ENCODE peak calls at places on chromosome 12, in five cellular contexts. N, Y, X, C and J are unnamed samples.

GRCh38 chr12:57899010-57899662 is 42.2 kb upstream of the ATP23 start:
- DNase-seq in N (no peak), Y (no peak), X (peak; percentile 64), C (peak; percentile 89), J (no peak)

GRCh38 chr12:132268674-132269073 is 60.7 kb downstream of the GALNT9 start:
- DNase-seq in Y (no peak), C (no peak), N (no peak), X (no peak), J (no peak)

GRCh38 chr12:51813931-51814310 is 34.6 kb downstream of the FIGNL2 start:
- DNase-seq in X (no peak), Y (no peak), N (no peak), C (no peak), J (no peak)

GRCh38 chr12:109440851-109441490 is 36.1 kb downstream of the KCTD10 start:
- DNase-seq in N (no peak), Y (no peak), X (no peak), C (no peak), J (no peak)

GRCh38 chr12:114685320-114685781 is 1.4 kb upstream of the TBX3 start:
- DNase-seq in N (no peak), Y (no peak), X (no peak), C (no peak), J (no peak)

GRCh38 chr12:56590237-56590830 is 39.8 kb downstream of the BAZ2A start:
- DNase-seq in Y (no peak), C (no peak), N (no peak), X (no peak), J (no peak)

GRCh38 chr12:95687937-95688336 is 102.6 kb downstream of the NTN4 start:
- DNase-seq in Y (no peak), X (no peak), N (no peak), C (no peak), J (no peak)

GRCh38 chr12:131436922-131437705 is 273.8 kb upstream of the SFSWAP start:
- DNase-seq in C (no peak), N (no peak), X (no peak), Y (no peak), J (peak; percentile 76)

GRCh38 chr12:6373022-6373787 is 2.2 kb downstream of the SCNN1A start:
- DNase-seq in Y (no peak), N (no peak), X (no peak), C (no peak), J (no peak)

GRCh38 chr12:93404961-93405849 is 27.5 kb downstream of the NUDT4 start:
- DNase-seq in C (no peak), N (no peak), X (no peak), Y (no peak), J (no peak)
- TF ChIP-seq CTCF in C (no peak), N (no peak), X (no peak), Y (no peak), J (no peak)

GRCh38 chr12:88579941-88580871 is at the start of gene KITLG:
- DNase-seq in C (peak; percentile 44), N (peak; percentile 53), Y (peak; percentile 16), X (peak; percentile 90), J (peak; percentile 89)
- TF ChIP-seq CTCF in C (no peak), N (no peak), Y (no peak), X (peak; percentile 33), J (peak; percentile 36)

DNA sequence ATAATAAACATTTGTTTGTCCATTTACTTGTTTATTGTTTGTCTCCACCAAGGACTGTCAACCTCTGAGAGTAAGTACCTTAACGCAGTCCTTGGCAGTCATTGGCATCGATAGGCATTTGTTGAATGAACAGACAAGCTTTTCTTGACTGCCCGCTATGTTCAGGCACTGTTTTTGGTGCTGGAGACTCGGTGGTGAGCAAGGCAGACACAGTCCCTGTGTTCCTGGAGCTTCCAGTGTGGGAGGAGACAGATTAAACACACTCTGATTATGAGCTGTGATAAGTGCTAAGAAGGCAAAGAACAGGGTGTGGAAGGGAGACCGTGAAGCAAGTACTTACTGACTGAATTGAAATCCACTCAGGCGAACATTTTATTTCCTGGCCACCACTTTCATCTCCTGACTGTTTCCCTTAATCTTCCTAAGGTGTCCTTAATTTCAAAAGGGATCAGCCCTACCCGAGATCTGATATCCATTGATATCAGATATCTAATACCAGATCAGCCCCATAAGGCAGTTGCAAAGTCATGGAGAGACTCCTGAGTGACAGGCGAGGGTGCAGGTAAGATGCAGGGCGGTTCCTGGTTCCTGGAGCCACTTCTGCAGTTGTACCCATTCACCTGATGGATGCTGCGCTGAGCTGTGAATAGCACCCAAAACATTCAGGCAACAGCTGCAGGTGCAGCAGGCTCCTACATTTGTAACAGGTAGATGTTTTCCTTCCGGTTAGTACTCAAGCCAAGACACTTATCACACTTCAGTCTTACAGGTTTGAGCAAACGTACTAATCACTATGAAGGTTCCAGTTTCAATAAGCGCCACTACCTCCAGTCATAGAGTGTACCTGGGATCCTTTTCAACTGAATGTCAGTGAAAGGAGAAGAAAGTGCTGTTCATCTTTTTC is 1.5 kb downstream of the ATP6V0A2 start:
- DNase-seq in X (no peak), N (no peak), Y (no peak), C (peak; percentile 41), J (no peak)
- TF ChIP-seq CTCF in X (no peak), N (no peak), Y (no peak), C (no peak), J (no peak)

GRCh38 chr12:19706936-19707335 is 267.6 kb downstream of the AEBP2 start:
- DNase-seq in N (no peak), C (no peak), X (peak; percentile 74), Y (no peak), J (no peak)

GRCh38 chr12:19710811-19711793 is 271.8 kb downstream of the AEBP2 start:
- DNase-seq in C (no peak), N (no peak), Y (peak; percentile 75), X (peak; percentile 77), J (no peak)

GRCh38 chr12:19704966-19705365 is 265.7 kb downstream of the AEBP2 start:
- DNase-seq in X (peak; percentile 38), C (no peak), N (no peak), Y (no peak), J (no peak)

GRCh38 chr12:19709889-19710288 is 270.6 kb downstream of the AEBP2 start:
- DNase-seq in C (no peak), X (no peak), N (no peak), Y (no peak), J (no peak)

DNA sequence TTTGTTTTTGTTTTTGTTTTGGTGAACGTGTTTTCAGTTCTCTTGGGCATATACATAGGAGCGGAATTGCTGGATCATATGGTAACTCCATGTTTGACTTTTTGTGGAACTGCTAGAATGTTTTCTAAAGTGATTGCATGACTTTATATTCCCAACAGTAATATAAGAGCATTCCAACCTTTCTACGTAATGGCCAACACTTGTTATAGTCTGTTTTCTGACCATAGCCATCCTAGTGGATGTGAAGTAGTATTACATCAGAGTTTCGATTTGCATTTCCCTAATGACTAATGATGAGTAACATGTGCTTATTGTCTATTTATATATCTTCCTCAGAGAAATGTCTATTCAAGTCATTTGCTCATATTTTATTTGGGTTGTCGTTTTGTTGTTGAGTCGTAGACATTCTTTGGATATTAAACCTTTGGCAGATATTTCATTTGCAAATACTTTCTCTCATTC is 268.7 kb downstream of the AEBP2 start:
- DNase-seq in C (no peak), N (no peak), X (peak; percentile 38), Y (no peak), J (no peak)
- TF ChIP-seq CTCF in C (no peak), N (no peak), X (no peak), Y (peak; percentile 17), J (no peak)

GRCh38 chr12:128816643-128816920 is 7.2 kb downstream of the SLC15A4 start:
- DNase-seq in C (no peak), Y (no peak), X (no peak), N (no peak), J (no peak)
- TF ChIP-seq CTCF in C (no peak), Y (no peak), X (no peak), N (no peak), J (no peak)